ENCODE peak calls at places on chromosomes 7 and 10, in nine cellular contexts. N, O, J, G, P, Q, T, R and Z are unnamed samples.
A peak's percentile ranks its signal among the peaks of the same experiment; 100 is the strongest.

GRCh38 chr7:82906502-82906901 is 256.2 kb downstream of the PCLO start:
- DNase-seq in J (no peak), N (no peak), R (no peak), T (no peak), O (no peak), G (no peak), Q (no peak), P (no peak), Z (no peak)

GRCh38 chr7:134685250-134685649 is 38.6 kb downstream of the BPGM start:
- DNase-seq in T (peak; percentile 53), O (no peak), N (no peak), J (no peak), P (peak; percentile 21), G (no peak), R (no peak), Q (no peak), Z (no peak)

GRCh38 chr7:28055161-28055544 is 125.4 kb downstream of the JAZF1 start:
- DNase-seq in T (no peak), O (no peak), R (no peak), P (no peak), G (no peak), Q (no peak), J (no peak), N (no peak), Z (no peak)

GRCh38 chr10:15433850-15434537 is 62.9 kb upstream of the FAM171A1 start:
- DNase-seq in R (no peak), O (peak; percentile 44), G (peak; percentile 11), Q (peak; percentile 67), T (peak; percentile 60), P (peak; percentile 67), N (peak; percentile 51), J (peak; percentile 40), Z (no peak)

GRCh38 chr10:49071221-49071761 is 44.0 kb downstream of the VSTM4 start:
- DNase-seq in J (peak; percentile 2), G (no peak), R (no peak), O (no peak), P (no peak), N (no peak), T (peak; percentile 67), Q (no peak), Z (no peak)

GRCh38 chr7:44224216-44224950 is 23.6 kb downstream of the YKT6 start:
- DNase-seq in T (peak; percentile 34), N (no peak), Q (no peak), G (no peak), R (peak; percentile 53), O (no peak), J (no peak), P (no peak), Z (no peak)

GRCh38 chr10:92849576-92850090 is 1.3 kb downstream of the EXOC6 start:
- DNase-seq in R (no peak), N (no peak), P (no peak), G (no peak), J (no peak), O (no peak), Q (no peak), T (no peak), Z (no peak)

GRCh38 chr10:108452483-108453060 is 1288.1 kb upstream of the SORCS1 start:
- DNase-seq in R (no peak), Q (no peak), G (no peak), T (no peak), N (no peak), J (no peak), O (no peak), P (peak; percentile 61), Z (no peak)

GRCh38 chr10:89207801-89208551 is 859 bp upstream of the CH25H start:
- DNase-seq in O (peak; percentile 52), P (peak; percentile 17), R (peak; percentile 79), J (peak; percentile 29), N (no peak), Q (peak; percentile 29), T (peak; percentile 8), G (peak; percentile 34), Z (peak; percentile 28)

GRCh38 chr10:103493911-103494877 is 689 bp downstream of the NEURL1 start:
- DNase-seq in O (peak; percentile 65), R (no peak), T (no peak), Q (peak; percentile 63), N (no peak), P (no peak), J (no peak), G (peak; percentile 45), Z (peak; percentile 43)

GRCh38 chr7:124031919-124032318 is 948 bp downstream of the TMEM229A start:
- DNase-seq in R (no peak), O (peak; percentile 20), T (no peak), Q (no peak), P (no peak), G (peak; percentile 0), J (no peak), N (no peak), Z (no peak)

GRCh38 chr7:70506463-70506862 is 625.5 kb upstream of the GALNT17 start:
- DNase-seq in T (no peak), J (no peak), N (peak; percentile 3), R (no peak), G (no peak), P (peak; percentile 20), Q (no peak), O (peak; percentile 61), Z (no peak)

GRCh38 chr10:71293446-71294090 is 25.5 kb upstream of the SLC29A3 start:
- DNase-seq in N (no peak), T (peak; percentile 31), P (no peak), Q (no peak), G (no peak), O (no peak), J (no peak), R (peak; percentile 78), Z (no peak)

GRCh38 chr7:100947792-100948191 is 1.5 kb upstream of the MUC3A start:
- DNase-seq in J (no peak), P (no peak), G (no peak), T (no peak), R (no peak), O (no peak), N (no peak), Q (no peak), Z (no peak)

GRCh38 chr7:92797693-92798092 is 38.7 kb downstream of the CDK6 start:
- DNase-seq in P (peak; percentile 32), R (no peak), G (peak; percentile 24), Q (no peak), O (no peak), N (no peak), J (peak; percentile 62), T (peak; percentile 49), Z (no peak)

GRCh38 chr7:155774947-155775346 is 37.3 kb downstream of the SHH start:
- DNase-seq in O (no peak), J (no peak), R (no peak), T (no peak), P (peak; percentile 71), Q (no peak), G (no peak), N (no peak), Z (no peak)

GRCh38 chr10:3265081-3265480 is 92.5 kb upstream of the PITRM1 start:
- DNase-seq in Q (no peak), O (no peak), N (no peak), T (no peak), P (no peak), R (no peak), J (peak; percentile 21), G (no peak), Z (no peak)

GRCh38 chr7:142914121-142914520 is 19.4 kb downstream of the TRPV5 start:
- DNase-seq in Q (no peak), J (no peak), N (no peak), T (no peak), R (no peak), G (no peak), O (no peak), P (no peak), Z (no peak)

GRCh38 chr7:36957620-36958019 is 233.3 kb upstream of the AOAH start:
- DNase-seq in R (no peak), J (no peak), G (no peak), Q (no peak), P (no peak), O (no peak), T (no peak), N (no peak), Z (no peak)

GRCh38 chr10:12041766-12042408 is 722 bp downstream of the UPF2 start:
- DNase-seq in Q (peak; percentile 26), T (peak; percentile 39), J (peak; percentile 43), N (no peak), O (peak; percentile 8), G (peak; percentile 36), R (no peak), P (peak; percentile 42), Z (peak; percentile 35)

GRCh38 chr10:115856580-115856979 is 416.4 kb downstream of the GFRA1 start:
- DNase-seq in T (peak; percentile 85), N (no peak), R (no peak), Q (no peak), O (no peak), J (peak; percentile 45), G (no peak), P (no peak), Z (no peak)

GRCh38 chr7:101563198-101563901 is 65.7 kb downstream of the MYL10 start:
- DNase-seq in G (no peak), Q (peak; percentile 2), T (no peak), P (no peak), J (no peak), O (no peak), R (peak; percentile 50), N (no peak), Z (no peak)

GRCh38 chr10:35639021-35639521 is 3.0 kb downstream of the FZD8 start:
- DNase-seq in R (no peak), T (no peak), N (no peak), J (no peak), Q (no peak), O (peak; percentile 47), P (no peak), G (no peak), Z (no peak)

GRCh38 chr10:29731760-29732159 is 97.0 kb upstream of the SVIL start:
- DNase-seq in Q (no peak), J (no peak), N (no peak), T (no peak), P (no peak), R (no peak), O (no peak), G (no peak), Z (no peak)

GRCh38 chr10:76350583-76350982 is 919.2 kb downstream of the LRMDA start:
- DNase-seq in T (no peak), N (no peak), G (no peak), J (no peak), O (no peak), P (peak; percentile 76), Q (no peak), R (no peak), Z (no peak)

GRCh38 chr10:113058175-113058961 is 108.3 kb downstream of the TCF7L2 start:
- DNase-seq in P (peak; percentile 85), R (no peak), Q (no peak), J (peak; percentile 84), O (no peak), G (no peak), N (peak; percentile 72), T (peak; percentile 69), Z (no peak)

GRCh38 chr10:90319188-90319914 is 538.5 kb downstream of the HTR7 start:
- DNase-seq in G (no peak), N (peak; percentile 75), R (no peak), T (peak; percentile 95), O (no peak), P (peak; percentile 95), Q (peak; percentile 14), J (peak; percentile 96), Z (peak; percentile 3)

GRCh38 chr10:48981310-48981907 is 41.8 kb upstream of the LRRC18 start:
- DNase-seq in Q (peak; percentile 67), O (peak; percentile 78), G (peak; percentile 51), J (peak; percentile 21), R (peak; percentile 81), N (peak; percentile 16), P (peak; percentile 47), T (peak; percentile 28), Z (peak; percentile 31)

GRCh38 chr7:47954231-47954911 is 6.1 kb upstream of the PKD1L1 start:
- DNase-seq in T (no peak), G (no peak), O (no peak), J (peak; percentile 39), P (peak; percentile 58), N (no peak), R (no peak), Q (peak; percentile 45), Z (no peak)

GRCh38 chr10:109996225-109996624 is 11.6 kb upstream of the ADD3 start:
- DNase-seq in T (peak; percentile 27), R (no peak), J (no peak), P (peak; percentile 73), O (no peak), G (no peak), N (no peak), Q (no peak), Z (no peak)

GRCh38 chr10:62763155-62763554 is 41.4 kb upstream of the ADO start:
- DNase-seq in N (no peak), J (no peak), P (no peak), G (no peak), R (no peak), O (no peak), T (no peak), Q (no peak), Z (no peak)